ENCODE peak calls at places on chromosomes 12 and 14, in nine cellular contexts. A is fibroblast of the aortic adventitia, G is mucosa of descending colon, L is AG10803, R is adrenal gland, Z is NB4, P is uterus, V is fibroblast of villous mesenchyme, C is HL-60. J is an unnamed sample.

GRCh38 chr14:20454359-20454644 is 310 bp downstream of the OSGEP start:
- DNase-seq in A (peak; percentile 78), G (no peak), L (no peak), R (no peak), Z (no peak), P (no peak), V (peak; percentile 85), C (no peak), J (peak; percentile 46)

GRCh38 chr12:52055781-52056711 is 4.8 kb downstream of the NR4A1 start:
- DNase-seq in A (peak; percentile 59), G (peak; percentile 38), L (no peak), R (no peak), Z (no peak), P (peak; percentile 27), V (peak; percentile 45), C (no peak), J (no peak)

GRCh38 chr12:79638490-79638889 is 52.3 kb downstream of the PAWR start:
- DNase-seq in A (no peak), G (no peak), L (no peak), R (no peak), Z (no peak), P (no peak), V (no peak), C (no peak), J (no peak)

GRCh38 chr12:48037267-48037915 is 33.1 kb upstream of the COL2A1 start:
- DNase-seq in A (peak; percentile 4), G (no peak), L (peak; percentile 36), R (no peak), Z (no peak), P (no peak), V (peak; percentile 33), C (no peak), J (no peak)

GRCh38 chr14:68104518-68104917 is 284.9 kb downstream of the RAD51B start:
- DNase-seq in A (peak; percentile 89), G (no peak), L (peak; percentile 75), R (no peak), Z (no peak), P (no peak), V (peak; percentile 95), C (no peak), J (no peak)

GRCh38 chr14:103607039-103607668 is 21.9 kb upstream of the KLC1 start:
- DNase-seq in A (peak; percentile 85), G (peak; percentile 71), L (peak; percentile 95), R (peak; percentile 74), Z (peak; percentile 97), P (peak; percentile 85), V (peak; percentile 92), C (peak; percentile 96), J (peak; percentile 78)

GRCh38 chr14:42277840-42278239 is 671.2 kb downstream of the LRFN5 start:
- DNase-seq in A (no peak), G (no peak), L (no peak), R (no peak), Z (no peak), P (no peak), V (no peak), C (no peak), J (no peak)

GRCh38 chr14:85313801-85314207 is 216.1 kb upstream of the FLRT2 start:
- DNase-seq in A (no peak), G (no peak), L (peak; percentile 86), R (no peak), Z (no peak), P (no peak), V (peak; percentile 95), C (no peak), J (no peak)

GRCh38 chr14:75884198-75884611 is 97.6 kb downstream of the TGFB3 start:
- DNase-seq in A (peak; percentile 90), G (no peak), L (peak; percentile 92), R (no peak), Z (no peak), P (no peak), V (peak; percentile 90), C (no peak), J (peak; percentile 76)

GRCh38 chr12:85405781-85406522 is 125.9 kb downstream of the ALX1 start:
- DNase-seq in A (peak; percentile 76), G (no peak), L (peak; percentile 92), R (no peak), Z (peak; percentile 15), P (no peak), V (peak; percentile 63), C (no peak), J (peak; percentile 36)

GRCh38 chr14:70416322-70416716 is 571 bp downstream of the SYNJ2BP start:
- DNase-seq in A (peak; percentile 27), G (no peak), L (peak; percentile 15), R (no peak), Z (peak; percentile 4), P (no peak), V (peak; percentile 5), C (no peak), J (no peak)

GRCh38 chr12:28427046-28427445 is 236.8 kb downstream of the CCDC91 start:
- DNase-seq in A (no peak), G (no peak), L (no peak), R (no peak), Z (no peak), P (no peak), V (no peak), C (no peak), J (no peak)

GRCh38 chr12:6226701-6227096 is 26.5 kb downstream of the CD9 start:
- DNase-seq in A (no peak), G (peak; percentile 69), L (no peak), R (no peak), Z (no peak), P (peak; percentile 61), V (no peak), C (no peak), J (no peak)

GRCh38 chr12:6225630-6226001 is 25.4 kb downstream of the CD9 start:
- DNase-seq in A (peak; percentile 59), G (no peak), L (peak; percentile 57), R (no peak), Z (no peak), P (no peak), V (no peak), C (no peak), J (no peak)

GRCh38 chr12:6228535-6229223 is 28.5 kb downstream of the CD9 start:
- DNase-seq in A (peak; percentile 31), G (peak; percentile 76), L (no peak), R (no peak), Z (no peak), P (no peak), V (peak; percentile 79), C (no peak), J (no peak)

GRCh38 chr12:6224550-6224949 is 24.4 kb downstream of the CD9 start:
- DNase-seq in A (no peak), G (peak; percentile 68), L (no peak), R (peak; percentile 86), Z (peak; percentile 77), P (no peak), V (no peak), C (no peak), J (no peak)

GRCh38 chr12:6226002-6226700 is 26.0 kb downstream of the CD9 start:
- DNase-seq in A (peak; percentile 98), G (peak; percentile 58), L (peak; percentile 61), R (peak; percentile 84), Z (peak; percentile 83), P (peak; percentile 85), V (peak; percentile 88), C (no peak), J (no peak)
- H3K4me3 ChIP-seq in A (peak overlapping the region; percentile 42), G (no peak overlapping the region), L (no peak overlapping the region), R (no peak overlapping the region), Z (no peak overlapping the region), P (peak overlapping the region; percentile 21), V (no peak overlapping the region), C (no peak overlapping the region), J (no peak overlapping the region)

GRCh38 chr12:57530396-57531142 is 7.9 kb downstream of the MBD6 start:
- DNase-seq in A (no peak), G (no peak), L (no peak), R (no peak), Z (no peak), P (no peak), V (no peak), C (no peak), J (no peak)
- H3K4me3 ChIP-seq in A (no peak overlapping the region), G (no peak overlapping the region), L (no peak overlapping the region), R (no peak overlapping the region), Z (no peak overlapping the region), P (no peak overlapping the region), V (no peak overlapping the region), C (no peak overlapping the region), J (no peak overlapping the region)

DNA sequence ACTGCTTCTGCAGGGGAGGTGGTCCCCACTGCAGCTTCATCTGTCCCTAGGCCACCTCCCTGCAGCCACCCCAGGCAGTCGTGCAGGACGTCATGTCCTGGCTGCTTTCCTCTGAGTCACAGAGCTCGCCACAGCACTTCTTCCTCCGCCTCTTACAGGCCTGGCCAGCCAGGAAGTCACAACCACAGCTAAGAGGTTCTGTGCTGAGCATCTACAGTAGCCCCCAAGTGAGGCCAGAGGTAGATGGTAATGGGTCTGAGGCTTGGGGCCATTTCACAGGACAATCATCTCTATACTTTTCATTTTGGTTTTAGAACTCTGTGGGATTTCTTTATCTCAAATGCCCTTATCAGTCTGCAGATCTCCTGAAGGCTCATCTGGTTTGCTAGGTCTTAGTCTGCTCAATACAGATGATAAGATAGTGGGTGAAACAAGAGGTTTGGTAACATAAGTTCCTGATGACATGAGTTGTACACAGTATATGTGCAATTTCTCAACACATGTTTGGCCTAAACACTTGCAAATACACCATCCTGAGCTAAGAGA is 106.4 kb downstream of the ARF6 start:
- DNase-seq in A (peak; percentile 66), G (peak; percentile 86), L (peak; percentile 84), R (peak; percentile 89), Z (peak; percentile 92), P (peak; percentile 59), V (peak; percentile 87), C (peak; percentile 80), J (no peak)
- H3K4me3 ChIP-seq in A (no peak overlapping the region), G (no peak overlapping the region), L (no peak overlapping the region), R (no peak overlapping the region), Z (no peak overlapping the region), P (no peak overlapping the region), V (no peak overlapping the region), C (no peak overlapping the region), J (no peak overlapping the region)

GRCh38 chr14:101965796-101966718 is 1.7 kb downstream of the DYNC1H1 start:
- DNase-seq in A (peak; percentile 46), G (no peak), L (peak; percentile 31), R (peak; percentile 18), Z (no peak), P (no peak), V (no peak), C (no peak), J (no peak)
- H3K4me3 ChIP-seq in A (peak overlapping the region; percentile 92), G (no peak overlapping the region), L (peak overlapping the region; percentile 75), R (peak overlapping the region; percentile 96), Z (peak overlapping the region; percentile 85), P (peak overlapping the region; percentile 78), V (peak overlapping the region; percentile 95), C (peak overlapping the region; percentile 97), J (peak overlapping the region; percentile 99)